ENCODE peak calls at places on chromosomes 3 and 15, in seven cellular contexts. One of them, this sample, is unnamed.
A peak's percentile ranks its signal among the peaks of the same experiment; 100 is the strongest.

GRCh38 chr3:43102773-43103480 is 3.0 kb downstream of the POMGNT2 start:
- DNase-seq in pancreas: no peak
- DNase-seq in hepatocyte: peak; percentile 45
- DNase-seq in GM23338: no peak
- DNase-seq in nephron progenitor cell: no peak
- DNase-seq in sigmoid colon: no peak
- DNase-seq in psoas muscle: no peak
- DNase-seq in this sample: no peak

GRCh38 chr3:61080737-61081445 is 170.4 kb downstream of the FHIT start:
- DNase-seq in psoas muscle: no peak
- DNase-seq in hepatocyte: no peak
- DNase-seq in nephron progenitor cell: no peak
- DNase-seq in sigmoid colon: no peak
- DNase-seq in GM23338: peak; percentile 21
- DNase-seq in pancreas: no peak
- DNase-seq in this sample: no peak

GRCh38 chr15:78712797-78713515 is 71.9 kb upstream of the CHRNB4 start:
- DNase-seq in nephron progenitor cell: no peak
- DNase-seq in psoas muscle: no peak
- DNase-seq in sigmoid colon: no peak
- DNase-seq in pancreas: no peak
- DNase-seq in hepatocyte: no peak
- DNase-seq in GM23338: no peak
- DNase-seq in this sample: no peak

GRCh38 chr3:64924961-64925360 is 237.2 kb upstream of the ADAMTS9 start:
- DNase-seq in pancreas: no peak
- DNase-seq in GM23338: no peak
- DNase-seq in sigmoid colon: no peak
- DNase-seq in nephron progenitor cell: no peak
- DNase-seq in psoas muscle: no peak
- DNase-seq in hepatocyte: no peak
- DNase-seq in this sample: no peak

GRCh38 chr3:101184111-101184510 is 136.3 kb downstream of the IMPG2 start:
- DNase-seq in GM23338: no peak
- DNase-seq in hepatocyte: no peak
- DNase-seq in pancreas: no peak
- DNase-seq in sigmoid colon: no peak
- DNase-seq in psoas muscle: no peak
- DNase-seq in nephron progenitor cell: no peak
- DNase-seq in this sample: no peak

GRCh38 chr15:40055576-40056293 is 16.8 kb upstream of the SRP14 start:
- DNase-seq in psoas muscle: peak; percentile 90
- DNase-seq in sigmoid colon: peak; percentile 87
- DNase-seq in nephron progenitor cell: no peak
- DNase-seq in GM23338: no peak
- DNase-seq in pancreas: peak; percentile 71
- DNase-seq in hepatocyte: no peak
- DNase-seq in this sample: no peak

GRCh38 chr3:135081451-135082434 is 286.7 kb downstream of the EPHB1 start:
- DNase-seq in nephron progenitor cell: no peak
- DNase-seq in sigmoid colon: no peak
- DNase-seq in psoas muscle: no peak
- DNase-seq in GM23338: no peak
- DNase-seq in hepatocyte: no peak
- DNase-seq in pancreas: no peak
- DNase-seq in this sample: no peak

GRCh38 chr3:110070539-110070916 is 733.2 kb upstream of the DPPA4 start:
- DNase-seq in nephron progenitor cell: no peak
- DNase-seq in pancreas: no peak
- DNase-seq in psoas muscle: no peak
- DNase-seq in GM23338: no peak
- DNase-seq in sigmoid colon: no peak
- DNase-seq in hepatocyte: no peak
- DNase-seq in this sample: no peak

GRCh38 chr3:141412087-141412935 is 44.0 kb downstream of the ZBTB38 start:
- DNase-seq in pancreas: peak; percentile 71
- DNase-seq in nephron progenitor cell: no peak
- DNase-seq in sigmoid colon: peak; percentile 79
- DNase-seq in psoas muscle: peak; percentile 69
- DNase-seq in hepatocyte: peak; percentile 70
- DNase-seq in GM23338: peak; percentile 56
- DNase-seq in this sample: no peak

GRCh38 chr3:28376424-28376823 is 27.8 kb upstream of the AZI2 start:
- DNase-seq in GM23338: no peak
- DNase-seq in sigmoid colon: no peak
- DNase-seq in nephron progenitor cell: no peak
- DNase-seq in pancreas: no peak
- DNase-seq in psoas muscle: no peak
- DNase-seq in hepatocyte: peak; percentile 16
- DNase-seq in this sample: no peak

GRCh38 chr15:43955140-43955539 is 128.3 kb downstream of the WDR76 start:
- DNase-seq in psoas muscle: no peak
- DNase-seq in hepatocyte: no peak
- DNase-seq in sigmoid colon: no peak
- DNase-seq in GM23338: no peak
- DNase-seq in pancreas: no peak
- DNase-seq in nephron progenitor cell: no peak
- DNase-seq in this sample: no peak

GRCh38 chr3:111151438-111151837 is 79.8 kb downstream of the NECTIN3 start:
- DNase-seq in sigmoid colon: no peak
- DNase-seq in psoas muscle: no peak
- DNase-seq in GM23338: peak; percentile 79
- DNase-seq in hepatocyte: peak; percentile 22
- DNase-seq in nephron progenitor cell: no peak
- DNase-seq in pancreas: no peak
- DNase-seq in this sample: no peak

GRCh38 chr3:111156506-111156905 is 84.9 kb downstream of the NECTIN3 start:
- DNase-seq in hepatocyte: no peak
- DNase-seq in nephron progenitor cell: no peak
- DNase-seq in pancreas: no peak
- DNase-seq in psoas muscle: no peak
- DNase-seq in GM23338: peak; percentile 35
- DNase-seq in sigmoid colon: no peak
- DNase-seq in this sample: no peak

DNA sequence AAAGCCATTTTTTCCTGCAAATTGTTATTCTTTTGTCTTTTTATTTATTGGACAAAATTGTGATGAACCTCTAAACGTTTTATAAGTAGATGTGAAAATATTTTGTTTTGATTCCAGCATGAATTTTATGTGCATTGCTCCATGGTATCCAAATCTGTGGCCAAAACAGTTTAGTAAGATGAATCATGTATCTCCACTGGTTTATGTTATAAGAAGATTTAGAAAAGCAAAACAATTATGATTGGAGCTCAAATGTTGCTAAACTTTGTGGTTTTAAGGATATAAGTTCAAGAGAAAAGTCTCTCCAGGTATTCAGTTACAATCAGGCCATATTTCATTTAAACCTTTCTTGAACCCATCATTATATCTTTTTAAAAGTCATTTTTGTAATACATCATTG is 80.9 kb downstream of the NECTIN3 start:
- DNase-seq in GM23338: no peak
- DNase-seq in nephron progenitor cell: no peak
- DNase-seq in psoas muscle: no peak
- DNase-seq in sigmoid colon: no peak
- DNase-seq in pancreas: no peak
- DNase-seq in hepatocyte: no peak
- DNase-seq in this sample: no peak
- TF ChIP-seq CTCF in GM23338: no peak
- TF ChIP-seq CTCF in nephron progenitor cell: no peak
- TF ChIP-seq CTCF in psoas muscle: no peak
- TF ChIP-seq CTCF in sigmoid colon: no peak
- TF ChIP-seq CTCF in pancreas: no peak
- TF ChIP-seq CTCF in hepatocyte: no peak
- TF ChIP-seq CTCF in this sample: no peak

GRCh38 chr3:52787672-52788625 is 6.6 kb upstream of the ITIH3 start:
- DNase-seq in GM23338: no peak
- DNase-seq in pancreas: no peak
- DNase-seq in hepatocyte: no peak
- DNase-seq in sigmoid colon: peak; percentile 62
- DNase-seq in psoas muscle: peak; percentile 48
- DNase-seq in nephron progenitor cell: no peak
- DNase-seq in this sample: peak; percentile 81
- TF ChIP-seq CTCF in GM23338: no peak
- TF ChIP-seq CTCF in pancreas: no peak
- TF ChIP-seq CTCF in hepatocyte: no peak
- TF ChIP-seq CTCF in sigmoid colon: no peak
- TF ChIP-seq CTCF in psoas muscle: no peak
- TF ChIP-seq CTCF in nephron progenitor cell: no peak
- TF ChIP-seq CTCF in this sample: no peak

GRCh38 chr15:76334438-76335004 is 2.1 kb upstream of the ISL2 start:
- DNase-seq in psoas muscle: no peak
- DNase-seq in GM23338: no peak
- DNase-seq in sigmoid colon: no peak
- DNase-seq in hepatocyte: no peak
- DNase-seq in nephron progenitor cell: no peak
- DNase-seq in pancreas: no peak
- DNase-seq in this sample: no peak

GRCh38 chr15:76332796-76333195 is 3.8 kb upstream of the ISL2 start:
- DNase-seq in sigmoid colon: no peak
- DNase-seq in GM23338: no peak
- DNase-seq in psoas muscle: no peak
- DNase-seq in hepatocyte: no peak
- DNase-seq in pancreas: no peak
- DNase-seq in nephron progenitor cell: no peak
- DNase-seq in this sample: no peak

GRCh38 chr15:76333309-76333708 is 3.3 kb upstream of the ISL2 start:
- DNase-seq in pancreas: no peak
- DNase-seq in psoas muscle: no peak
- DNase-seq in GM23338: no peak
- DNase-seq in sigmoid colon: no peak
- DNase-seq in hepatocyte: no peak
- DNase-seq in nephron progenitor cell: no peak
- DNase-seq in this sample: no peak

GRCh38 chr15:76335129-76335850 is 1.3 kb upstream of the ISL2 start:
- DNase-seq in nephron progenitor cell: peak; percentile 40
- DNase-seq in pancreas: no peak
- DNase-seq in sigmoid colon: peak; percentile 68
- DNase-seq in psoas muscle: no peak
- DNase-seq in hepatocyte: no peak
- DNase-seq in GM23338: peak; percentile 80
- DNase-seq in this sample: no peak

GRCh38 chr15:76333720-76334437 is 2.7 kb upstream of the ISL2 start:
- DNase-seq in nephron progenitor cell: peak; percentile 30
- DNase-seq in hepatocyte: no peak
- DNase-seq in pancreas: no peak
- DNase-seq in psoas muscle: no peak
- DNase-seq in GM23338: peak; percentile 75
- DNase-seq in sigmoid colon: no peak
- DNase-seq in this sample: no peak
- TF ChIP-seq CTCF in nephron progenitor cell: peak; percentile 17
- TF ChIP-seq CTCF in hepatocyte: peak; percentile 31
- TF ChIP-seq CTCF in pancreas: no peak
- TF ChIP-seq CTCF in psoas muscle: no peak
- TF ChIP-seq CTCF in GM23338: peak; percentile 78
- TF ChIP-seq CTCF in sigmoid colon: no peak
- TF ChIP-seq CTCF in this sample: peak; percentile 53

GRCh38 chr3:39903253-39903652 is 93.8 kb downstream of the MYRIP start:
- DNase-seq in GM23338: no peak
- DNase-seq in sigmoid colon: no peak
- DNase-seq in nephron progenitor cell: no peak
- DNase-seq in psoas muscle: no peak
- DNase-seq in hepatocyte: no peak
- DNase-seq in pancreas: no peak
- DNase-seq in this sample: no peak
- TF ChIP-seq CTCF in GM23338: no peak
- TF ChIP-seq CTCF in sigmoid colon: no peak
- TF ChIP-seq CTCF in nephron progenitor cell: no peak
- TF ChIP-seq CTCF in psoas muscle: no peak
- TF ChIP-seq CTCF in hepatocyte: no peak
- TF ChIP-seq CTCF in pancreas: no peak
- TF ChIP-seq CTCF in this sample: no peak

DNA sequence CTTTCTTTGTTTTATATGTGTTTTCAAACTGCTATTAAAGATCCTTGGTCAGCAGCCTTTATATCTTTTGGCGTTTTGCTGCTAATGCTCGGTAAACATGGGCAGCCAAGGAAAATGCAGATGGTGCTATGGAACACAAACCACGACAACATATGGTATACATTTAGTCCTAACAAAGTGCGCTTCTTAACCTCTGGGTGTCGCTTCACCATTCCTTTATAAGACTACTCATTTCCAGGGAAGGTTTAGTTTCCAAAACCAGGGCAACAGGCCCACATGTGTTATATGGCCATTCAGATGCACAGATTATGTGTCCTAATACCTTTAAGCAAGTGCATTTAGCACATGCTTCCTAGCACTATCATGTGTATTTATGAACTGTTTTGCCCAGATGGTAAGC is 14.7 kb downstream of the SHOX2 start:
- DNase-seq in pancreas: no peak
- DNase-seq in sigmoid colon: no peak
- DNase-seq in psoas muscle: no peak
- DNase-seq in GM23338: peak; percentile 63
- DNase-seq in hepatocyte: no peak
- DNase-seq in nephron progenitor cell: no peak
- DNase-seq in this sample: no peak
- TF ChIP-seq CTCF in pancreas: no peak
- TF ChIP-seq CTCF in sigmoid colon: no peak
- TF ChIP-seq CTCF in psoas muscle: peak; percentile 13
- TF ChIP-seq CTCF in GM23338: peak; percentile 76
- TF ChIP-seq CTCF in hepatocyte: peak; percentile 32
- TF ChIP-seq CTCF in nephron progenitor cell: peak; percentile 35
- TF ChIP-seq CTCF in this sample: peak; percentile 74

GRCh38 chr3:78253860-78254259 is 1214.0 kb downstream of the ROBO2 start:
- DNase-seq in sigmoid colon: no peak
- DNase-seq in hepatocyte: no peak
- DNase-seq in GM23338: no peak
- DNase-seq in nephron progenitor cell: no peak
- DNase-seq in pancreas: no peak
- DNase-seq in psoas muscle: no peak
- DNase-seq in this sample: no peak

GRCh38 chr3:78257956-78258530 is 1218.1 kb downstream of the ROBO2 start:
- DNase-seq in psoas muscle: no peak
- DNase-seq in nephron progenitor cell: no peak
- DNase-seq in hepatocyte: no peak
- DNase-seq in pancreas: no peak
- DNase-seq in sigmoid colon: no peak
- DNase-seq in GM23338: no peak
- DNase-seq in this sample: no peak

GRCh38 chr3:78258798-78259197 is 1218.9 kb downstream of the ROBO2 start:
- DNase-seq in hepatocyte: no peak
- DNase-seq in psoas muscle: no peak
- DNase-seq in sigmoid colon: no peak
- DNase-seq in nephron progenitor cell: no peak
- DNase-seq in GM23338: no peak
- DNase-seq in pancreas: no peak
- DNase-seq in this sample: no peak

GRCh38 chr3:78255403-78255802 is 1215.5 kb downstream of the ROBO2 start:
- DNase-seq in psoas muscle: no peak
- DNase-seq in GM23338: no peak
- DNase-seq in pancreas: no peak
- DNase-seq in hepatocyte: no peak
- DNase-seq in sigmoid colon: no peak
- DNase-seq in nephron progenitor cell: no peak
- DNase-seq in this sample: no peak

GRCh38 chr3:78256123-78256522 is 1216.2 kb downstream of the ROBO2 start:
- DNase-seq in psoas muscle: no peak
- DNase-seq in pancreas: no peak
- DNase-seq in nephron progenitor cell: no peak
- DNase-seq in hepatocyte: no peak
- DNase-seq in GM23338: no peak
- DNase-seq in sigmoid colon: no peak
- DNase-seq in this sample: no peak
- TF ChIP-seq CTCF in psoas muscle: no peak
- TF ChIP-seq CTCF in pancreas: no peak
- TF ChIP-seq CTCF in nephron progenitor cell: no peak
- TF ChIP-seq CTCF in hepatocyte: no peak
- TF ChIP-seq CTCF in GM23338: no peak
- TF ChIP-seq CTCF in sigmoid colon: no peak
- TF ChIP-seq CTCF in this sample: no peak